ENCODE peak calls at places on chromosomes 1 and 21, in four cellular contexts. K, D, E and T are unnamed samples. For H3K4me1 and H3K36me3, the result is how much of the 10 kb centered on the place peaks cover.

GRCh38 chr1:244815600-244816099 is 19.8 kb upstream of the COX20 start:
- DNase-seq in E (peak), K (peak), D (peak), T (no peak)

GRCh38 chr1:43439781-43440180 is 13.9 kb downstream of the HYI start:
- DNase-seq in D (peak), K (peak), E (no peak), T (no peak)

GRCh38 chr1:2973661-2974593 is 47.3 kb upstream of the ACTRT2 start:
- DNase-seq in D (peak), K (no peak), E (peak), T (no peak)

GRCh38 chr1:213761845-213762407 is 225.8 kb upstream of the PROX1 start:
- DNase-seq in K (no peak), D (peak), E (no peak), T (no peak)

GRCh38 chr1:28037946-28038345 is 50.5 kb downstream of the EYA3 start:
- DNase-seq in K (no peak), D (no peak), E (no peak), T (no peak)

GRCh38 chr1:244865028-244865371 is 657 bp upstream of the HNRNPU start:
- DNase-seq in E (peak), K (peak), D (peak), T (no peak)

GRCh38 chr21:45370575-45370974 is 34.4 kb upstream of the COL18A1 start:
- DNase-seq in E (no peak), D (no peak), K (peak), T (no peak)

GRCh38 chr1:28668956-28669719 is 554 bp downstream of the GMEB1 start:
- DNase-seq in D (peak), K (peak), E (peak), T (peak)

GRCh38 chr1:198157847-198158765 is 1.3 kb downstream of the NEK7 start:
- DNase-seq in D (peak), E (peak), K (no peak), T (no peak)

GRCh38 chr1:203144661-203145060 is 17.1 kb downstream of the ADORA1 start:
- DNase-seq in E (no peak), D (no peak), K (no peak), T (no peak)
- H3K4me1 ChIP-seq in E (under half), D (under half), K (under half), T (under half)

GRCh38 chr1:154431586-154432373 is 26.6 kb downstream of the IL6R start:
- DNase-seq in E (no peak), D (peak), K (no peak), T (no peak)
- H3K36me3 ChIP-seq in E (under half), D (under half), K (under half), T (half or more)

DNA sequence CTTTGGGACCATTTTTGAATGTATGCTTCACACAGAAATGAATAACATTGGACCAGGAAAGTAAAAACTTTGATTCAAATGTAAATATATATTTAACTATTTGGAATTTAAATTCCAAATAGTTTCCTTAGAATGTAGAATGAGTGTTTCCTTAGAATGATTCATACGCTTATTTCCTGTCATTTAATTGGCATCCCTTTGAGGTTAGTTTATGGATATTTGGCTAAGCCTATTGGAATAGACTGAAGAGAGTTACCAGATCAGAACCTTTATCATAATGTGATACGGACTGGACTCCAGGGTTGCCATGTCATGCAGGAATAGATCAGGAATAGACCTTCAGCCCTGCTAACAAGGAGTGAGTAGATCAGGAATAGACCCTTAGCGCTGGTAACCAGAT is 133.1 kb downstream of the TNNI3K start:
- DNase-seq in E (no peak), K (no peak), D (no peak), T (no peak)
- H3K4me1 ChIP-seq in E (under half), K (under half), D (under half), T (under half)

GRCh38 chr1:62682531-62682930 is 5.7 kb downstream of the DOCK7 start:
- DNase-seq in D (no peak), E (no peak), K (no peak), T (no peak)
- H3K36me3 ChIP-seq in D (under half), E (under half), K (under half), T (under half)

GRCh38 chr1:24344090-24344742 is 25.1 kb downstream of the GRHL3 start:
- DNase-seq in E (no peak), D (no peak), K (no peak), T (no peak)
- H3K4me1 ChIP-seq in E (under half), D (under half), K (under half), T (under half)

GRCh38 chr21:43942201-43942600 is 69.9 kb upstream of the TRAPPC10 start:
- DNase-seq in D (no peak), K (no peak), E (no peak), T (no peak)
- H3K36me3 ChIP-seq in D (under half), K (under half), E (under half), T (under half)